ENCODE peak calls at places on chromosome 9, in eight cellular contexts. F is HCT116, O is SK-N-SH, H is hepatocyte, V is GM23248, Q is GM23338, Y is OCI-LY7, C is PC-3. T is an unnamed sample.

GRCh38 chr9:129487658-129488483 is 133.0 kb downstream of the C9orf50 start:
- DNase-seq in F (no peak), O (no peak), H (peak), V (peak), Q (peak), Y (no peak), C (no peak), T (peak)

GRCh38 chr9:114198249-114199040 is 43.1 kb downstream of the COL27A1 start:
- DNase-seq in F (no peak), O (no peak), H (no peak), V (no peak), Q (no peak), Y (no peak), C (no peak), T (no peak)

GRCh38 chr9:12708562-12709298 is 15.5 kb downstream of the TYRP1 start:
- DNase-seq in F (peak), O (no peak), H (peak), V (peak), Q (no peak), Y (no peak), C (peak), T (no peak)

GRCh38 chr9:21688108-21689102 is 114.0 kb upstream of the MTAP start:
- DNase-seq in F (no peak), O (no peak), H (no peak), V (peak), Q (no peak), Y (no peak), C (peak), T (no peak)

GRCh38 chr9:81776390-81776789 is 87.0 kb upstream of the TLE1 start:
- DNase-seq in F (no peak), O (peak), H (no peak), V (no peak), Q (no peak), Y (no peak), C (no peak), T (no peak)

GRCh38 chr9:135885100-135885853 is 22.1 kb downstream of the CAMSAP1 start:
- DNase-seq in F (no peak), O (peak), H (no peak), V (peak), Q (no peak), Y (no peak), C (peak), T (no peak)

GRCh38 chr9:38066907-38067610 is 2.0 kb downstream of the SHB start:
- DNase-seq in F (no peak), O (no peak), H (peak), V (peak), Q (peak), Y (no peak), C (peak), T (peak)

GRCh38 chr9:948497-948896 is 28.0 kb upstream of the DMRT3 start:
- DNase-seq in F (no peak), O (no peak), H (no peak), V (no peak), Q (no peak), Y (no peak), C (no peak), T (no peak)

GRCh38 chr9:33988219-33988890 is 60.3 kb downstream of the UBAP2 start:
- DNase-seq in F (no peak), O (no peak), H (no peak), V (peak), Q (no peak), Y (no peak), C (peak), T (no peak)

GRCh38 chr9:117772960-117773359 is 68.8 kb downstream of the TLR4 start:
- DNase-seq in F (no peak), O (no peak), H (peak), V (peak), Q (no peak), Y (no peak), C (no peak), T (no peak)

GRCh38 chr9:22469928-22470544 is 23.4 kb downstream of the DMRTA1 start:
- DNase-seq in F (peak), O (peak), H (peak), V (peak), Q (peak), Y (peak), C (peak), T (peak)

GRCh38 chr9:124810513-124811355 is 33.8 kb downstream of the OLFML2A start:
- DNase-seq in F (peak), O (peak), H (peak), V (peak), Q (peak), Y (no peak), C (peak), T (peak)

GRCh38 chr9:122197334-122197872 is 31.4 kb downstream of the LHX6 start:
- DNase-seq in F (no peak), O (no peak), H (no peak), V (no peak), Q (peak), Y (no peak), C (no peak), T (no peak)

GRCh38 chr9:137078701-137079400 is 1.5 kb downstream of the UAP1L1 start:
- DNase-seq in F (no peak), O (no peak), H (no peak), V (no peak), Q (peak), Y (no peak), C (no peak), T (peak)

GRCh38 chr9:16704489-16705111 is 165.9 kb downstream of the BNC2 start:
- DNase-seq in F (no peak), O (peak), H (peak), V (no peak), Q (peak), Y (no peak), C (no peak), T (peak)

GRCh38 chr9:137670391-137671195 is 51.8 kb downstream of the EHMT1 start:
- DNase-seq in F (no peak), O (no peak), H (peak), V (peak), Q (peak), Y (peak), C (no peak), T (peak)

GRCh38 chr9:125258832-125259534 is 2.6 kb upstream of the GAPVD1 start:
- DNase-seq in F (no peak), O (no peak), H (no peak), V (no peak), Q (no peak), Y (no peak), C (peak), T (no peak)

GRCh38 chr9:6106576-6107339 is 91.3 kb upstream of the RANBP6 start:
- DNase-seq in F (peak), O (peak), H (peak), V (peak), Q (peak), Y (peak), C (peak), T (peak)

GRCh38 chr9:130824079-130824478 is 11.0 kb upstream of the ABL1 start:
- DNase-seq in F (no peak), O (no peak), H (no peak), V (no peak), Q (no peak), Y (no peak), C (no peak), T (no peak)

GRCh38 chr9:137305788-137306545 is 3.9 kb upstream of the NRARP start:
- DNase-seq in F (no peak), O (peak), H (no peak), V (no peak), Q (no peak), Y (no peak), C (no peak), T (peak)

GRCh38 chr9:8366161-8366926 is 566.8 kb upstream of the DMAC1 start:
- DNase-seq in F (no peak), O (no peak), H (no peak), V (no peak), Q (no peak), Y (no peak), C (peak), T (no peak)

GRCh38 chr9:22170162-22170932 is 161.2 kb upstream of the CDKN2B start:
- DNase-seq in F (no peak), O (no peak), H (no peak), V (peak), Q (no peak), Y (no peak), C (peak), T (no peak)

GRCh38 chr9:69186841-69187611 is 12.9 kb downstream of the TJP2 start:
- DNase-seq in F (no peak), O (no peak), H (no peak), V (peak), Q (no peak), Y (no peak), C (peak), T (no peak)

DNA sequence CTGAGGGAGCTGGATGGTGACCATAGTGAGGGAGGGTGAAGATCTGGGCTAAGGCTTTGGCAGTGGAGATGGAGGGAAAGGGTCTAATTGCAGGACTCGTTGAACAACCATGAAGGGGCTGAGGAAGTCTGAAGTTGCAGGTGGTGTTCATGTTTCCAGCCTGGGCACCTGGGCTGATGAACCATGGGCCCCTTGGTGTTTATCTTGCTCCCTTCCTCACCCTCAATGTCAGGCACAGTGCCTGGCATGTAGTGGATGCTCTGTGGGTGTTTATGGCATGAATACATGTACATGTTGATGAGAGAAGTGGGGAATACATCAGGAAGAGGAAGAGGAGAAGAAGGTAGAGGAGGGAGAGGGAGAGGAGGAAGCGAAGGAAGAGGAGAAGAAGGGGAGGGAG is 31.3 kb upstream of the COL15A1 start:
- DNase-seq in F (no peak), O (no peak), H (no peak), V (no peak), Q (no peak), Y (no peak), C (no peak), T (no peak)
- TF ChIP-seq EZH2phosphoT487 in F (no peak), O (no peak), H (no peak), V (no peak), Q (no peak), Y (no peak), C (no peak), T (no peak)

GRCh38 chr9:134365791-134366222 is 39.6 kb downstream of the RXRA start:
- DNase-seq in F (no peak), O (peak), H (peak), V (peak), Q (peak), Y (no peak), C (no peak), T (peak)

GRCh38 chr9:134365115-134365596 is 38.9 kb downstream of the RXRA start:
- DNase-seq in F (no peak), O (no peak), H (no peak), V (no peak), Q (no peak), Y (no peak), C (no peak), T (no peak)

GRCh38 chr9:134367061-134367460 is 40.8 kb downstream of the RXRA start:
- DNase-seq in F (no peak), O (peak), H (no peak), V (no peak), Q (no peak), Y (no peak), C (no peak), T (no peak)

GRCh38 chr9:134367796-134368490 is 41.7 kb downstream of the RXRA start:
- DNase-seq in F (no peak), O (peak), H (peak), V (no peak), Q (no peak), Y (no peak), C (no peak), T (peak)

DNA sequence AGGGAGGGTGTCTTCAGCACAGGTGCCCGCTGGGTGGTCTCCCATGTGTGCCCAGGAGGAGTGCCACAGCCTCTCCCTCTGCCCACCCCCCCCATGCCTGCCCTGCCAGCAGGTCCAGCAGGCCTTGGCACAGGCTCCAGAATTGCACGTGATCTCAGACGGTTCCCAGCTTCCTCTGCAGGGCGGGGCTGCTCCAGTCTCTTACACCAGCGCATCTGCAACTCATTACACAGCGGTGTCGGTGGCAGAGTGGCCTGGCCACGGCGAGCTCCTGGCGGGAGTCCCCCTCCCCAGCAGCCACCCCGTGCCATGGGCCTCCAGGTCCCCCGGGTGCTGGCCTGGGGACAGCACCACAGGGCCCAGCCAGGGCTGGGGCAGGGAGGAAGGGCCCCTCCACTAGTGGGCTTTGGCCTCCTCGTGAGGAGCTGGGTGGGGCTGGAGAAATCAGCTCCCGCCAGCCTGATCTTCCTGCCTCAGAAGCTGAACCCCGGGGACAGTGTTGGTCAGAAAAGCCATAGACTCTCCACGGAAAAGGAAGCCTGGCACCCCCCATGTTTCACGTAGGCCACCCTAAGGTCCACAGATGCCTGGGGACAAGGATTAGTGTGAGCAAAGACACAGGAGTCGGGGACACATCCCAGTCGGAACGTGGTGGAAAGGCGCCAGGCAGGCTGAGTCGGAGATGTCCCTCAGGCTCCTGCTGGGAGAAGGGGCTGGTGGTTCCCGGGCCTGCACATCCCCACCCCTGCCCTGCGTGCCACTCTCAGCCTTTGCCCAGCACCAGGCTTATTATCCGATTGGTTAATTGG is 40.2 kb downstream of the RXRA start:
- DNase-seq in F (no peak), O (peak), H (peak), V (peak), Q (no peak), Y (no peak), C (peak), T (no peak)
- H3K27ac ChIP-seq in F (peak), O (peak), H (peak), V (peak), Q (no peak), Y (no peak), C (no peak), T (no peak)

DNA sequence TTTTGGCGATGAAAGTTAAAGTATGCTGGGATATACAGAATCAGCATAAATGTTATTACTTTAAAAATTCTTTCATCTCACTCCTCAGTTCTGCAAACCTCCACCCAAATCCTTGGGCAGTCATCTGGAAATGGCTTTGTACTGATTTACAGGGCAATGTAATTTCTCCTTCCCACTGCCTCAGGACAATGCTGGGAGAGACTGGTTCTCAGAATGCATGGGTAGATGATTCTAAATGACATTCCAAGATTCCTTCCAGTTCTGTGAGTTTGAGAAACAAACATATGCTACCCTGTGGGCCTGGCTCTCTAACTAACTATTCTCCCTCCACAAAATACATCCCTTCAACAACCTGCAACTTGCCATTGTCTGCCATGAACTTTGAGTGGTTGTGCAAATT is 7.5 kb upstream of the PSAT1 start:
- DNase-seq in F (no peak), O (no peak), H (no peak), V (no peak), Q (no peak), Y (no peak), C (no peak), T (no peak)
- TF ChIP-seq EZH2phosphoT487 in F (no peak), O (no peak), H (no peak), V (no peak), Q (no peak), Y (no peak), C (no peak), T (no peak)

GRCh38 chr9:109012009-109012875 is 1.1 kb downstream of the CTNNAL1 start:
- DNase-seq in F (peak), O (peak), H (peak), V (peak), Q (peak), Y (peak), C (peak), T (peak)
- H3K27ac ChIP-seq in F (peak), O (peak), H (peak), V (peak), Q (no peak), Y (no peak), C (peak), T (no peak)

DNA sequence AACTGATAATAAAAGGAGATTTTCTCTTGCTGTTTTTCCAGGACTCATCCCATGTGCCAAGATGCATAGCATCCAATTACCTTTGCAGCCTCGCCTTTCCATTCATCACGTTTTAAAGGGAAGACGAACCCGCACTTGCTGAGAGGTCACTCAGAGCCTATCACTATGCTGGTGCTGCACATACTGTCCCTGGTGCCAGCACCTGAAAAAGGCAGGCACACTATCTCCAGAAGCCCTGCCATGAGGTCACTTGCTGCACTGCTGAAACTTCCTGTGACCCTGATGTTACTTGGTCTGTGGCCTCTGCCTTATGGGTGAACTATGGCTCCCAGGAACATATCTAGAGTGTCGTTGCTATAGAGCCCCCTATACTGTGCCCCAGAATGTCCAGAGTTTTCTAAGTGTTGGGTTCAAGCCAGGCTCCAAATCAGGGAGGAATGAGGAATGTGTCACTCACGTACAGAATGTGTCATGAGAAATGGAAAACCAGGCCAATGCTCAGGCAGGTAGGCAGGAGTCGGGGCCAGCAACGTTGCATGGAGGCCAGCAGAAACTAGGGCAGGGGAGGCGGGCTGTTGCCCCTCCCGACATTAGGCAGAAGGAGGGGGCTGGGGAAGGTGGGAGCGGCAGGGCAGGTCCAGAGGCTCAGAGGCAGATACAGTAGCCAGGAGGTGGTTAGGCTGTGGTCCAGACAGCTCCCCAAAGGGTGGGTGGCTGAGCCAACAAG is 262.1 kb downstream of the CRB2 start:
- DNase-seq in F (no peak), O (no peak), H (no peak), V (no peak), Q (no peak), Y (no peak), C (no peak), T (no peak)
- TF ChIP-seq EZH2phosphoT487 in F (no peak), O (no peak), H (no peak), V (no peak), Q (no peak), Y (no peak), C (no peak), T (no peak)

GRCh38 chr9:99682870-99683269 is 138.8 kb upstream of the NR4A3 start:
- DNase-seq in F (no peak), O (no peak), H (no peak), V (no peak), Q (no peak), Y (no peak), C (no peak), T (no peak)
- H3K27ac ChIP-seq in F (no peak), O (no peak), H (no peak), V (no peak), Q (no peak), Y (no peak), C (no peak), T (no peak)

GRCh38 chr9:72410214-72410613 is 45.2 kb upstream of the ZFAND5 start:
- DNase-seq in F (no peak), O (no peak), H (no peak), V (no peak), Q (no peak), Y (no peak), C (no peak), T (no peak)
- TF ChIP-seq EZH2phosphoT487 in F (no peak), O (no peak), H (no peak), V (no peak), Q (no peak), Y (no peak), C (no peak), T (no peak)

T was measured in neural progenitor cell.